ENCODE peak calls at places on chromosomes 7 and 10, in nine cellular contexts. L is adrenal gland; V is stimulated activated CD4-positive, alpha-beta T cell treated with anti-CD3 and anti-CD28 coated beads, Interleukin-1b, Interleukin-23, amount 100 ng/mL, for 48 hours; Z is neural crest cell; A is iPS-NIHi11; I is HFF-Myc; S is aorta; J is NCI-H446; M is cardiac muscle cell. W is an unnamed sample.

GRCh38 chr7:47340490-47340889 is 241.4 kb downstream of the TNS3 start:
- DNase-seq in L (peak; percentile 44), V (no peak), Z (no peak), A (no peak), I (no peak), S (no peak), J (no peak), M (no peak), W (no peak)

GRCh38 chr7:1368682-1369571 is 90.3 kb downstream of the MICALL2 start:
- DNase-seq in L (no peak), V (peak; percentile 52), Z (peak; percentile 82), A (peak; percentile 100), I (no peak), S (peak; percentile 74), J (no peak), M (no peak), W (no peak)

GRCh38 chr10:7944537-7944936 is 110.0 kb upstream of the GATA3 start:
- DNase-seq in L (no peak), V (no peak), Z (no peak), A (no peak), I (no peak), S (no peak), J (no peak), M (no peak), W (no peak)

GRCh38 chr10:33015798-33016547 is 57.9 kb upstream of the ITGB1 start:
- DNase-seq in L (no peak), V (no peak), Z (no peak), A (no peak), I (no peak), S (no peak), J (no peak), M (peak; percentile 28), W (no peak)

GRCh38 chr10:126130291-126130710 is 233.9 kb downstream of the FANK1 start:
- DNase-seq in L (peak; percentile 53), V (no peak), Z (no peak), A (no peak), I (no peak), S (no peak), J (no peak), M (peak; percentile 55), W (no peak)

GRCh38 chr10:48231699-48232315 is 42.7 kb downstream of the FRMPD2 start:
- DNase-seq in L (peak; percentile 27), V (no peak), Z (no peak), A (no peak), I (no peak), S (no peak), J (no peak), M (no peak), W (no peak)

GRCh38 chr10:37275216-37275777 is 149.9 kb downstream of the ANKRD30A start:
- DNase-seq in L (no peak), V (no peak), Z (no peak), A (no peak), I (no peak), S (no peak), J (no peak), M (no peak), W (no peak)

GRCh38 chr7:141014091-141014490 is 661 bp downstream of the MRPS33 start:
- DNase-seq in L (no peak), V (no peak), Z (no peak), A (no peak), I (no peak), S (no peak), J (no peak), M (peak; percentile 51), W (no peak)

GRCh38 chr10:45421231-45422097 is 47.4 kb downstream of the ALOX5 start:
- DNase-seq in L (no peak), V (no peak), Z (no peak), A (no peak), I (no peak), S (no peak), J (no peak), M (no peak), W (no peak)

GRCh38 chr10:43940898-43941777 is 292.5 kb upstream of the ZNF32 start:
- DNase-seq in L (peak; percentile 17), V (no peak), Z (no peak), A (no peak), I (no peak), S (no peak), J (no peak), M (no peak), W (no peak)

GRCh38 chr7:100516135-100516812 is 22.7 kb upstream of the AGFG2 start:
- DNase-seq in L (no peak), V (no peak), Z (no peak), A (peak; percentile 35), I (peak; percentile 94), S (no peak), J (no peak), M (peak; percentile 97), W (peak; percentile 34)

GRCh38 chr10:67477868-67478267 is 218.1 kb downstream of the CTNNA3 start:
- DNase-seq in L (no peak), V (no peak), Z (no peak), A (no peak), I (no peak), S (no peak), J (no peak), M (no peak), W (no peak)

GRCh38 chr10:60572511-60573194 is 183.0 kb upstream of the ANK3 start:
- DNase-seq in L (no peak), V (peak; percentile 50), Z (peak; percentile 7), A (peak; percentile 62), I (peak; percentile 67), S (no peak), J (no peak), M (peak; percentile 63), W (no peak)